ENCODE peak calls at places on chromosomes 11 and 22, in eight cellular contexts. One of them, this sample, is unnamed.

GRCh38 chr11:76791861-76792260 is 8.7 kb downstream of the TSKU start:
- DNase-seq in NCI-H345: no peak
- DNase-seq in activated gamma-delta T cell treated with Interleukin-2 at 50 U/mL for 16 hours: no peak
- DNase-seq in fibroblast of lung: peak
- DNase-seq in stromal cell of bone marrow: peak
- DNase-seq in NCI-H748 treated with DMSO at 0.1 percent for 48 hours: no peak
- DNase-seq in EL: peak
- DNase-seq in RCC 7860: no peak
- DNase-seq in this sample: no peak

GRCh38 chr11:17259931-17260499 is 16.5 kb upstream of the NUCB2 start:
- DNase-seq in NCI-H345: no peak
- DNase-seq in activated gamma-delta T cell treated with Interleukin-2 at 50 U/mL for 16 hours: no peak
- DNase-seq in fibroblast of lung: no peak
- DNase-seq in stromal cell of bone marrow: no peak
- DNase-seq in NCI-H748 treated with DMSO at 0.1 percent for 48 hours: no peak
- DNase-seq in EL: no peak
- DNase-seq in RCC 7860: no peak
- DNase-seq in this sample: no peak

GRCh38 chr11:115298613-115299012 is 205.6 kb downstream of the CADM1 start:
- DNase-seq in NCI-H345: no peak
- DNase-seq in activated gamma-delta T cell treated with Interleukin-2 at 50 U/mL for 16 hours: no peak
- DNase-seq in fibroblast of lung: no peak
- DNase-seq in stromal cell of bone marrow: no peak
- DNase-seq in NCI-H748 treated with DMSO at 0.1 percent for 48 hours: no peak
- DNase-seq in EL: no peak
- DNase-seq in RCC 7860: no peak
- DNase-seq in this sample: no peak

GRCh38 chr11:62613275-62613864 is 313 bp downstream of the ROM1 start:
- DNase-seq in NCI-H345: no peak
- DNase-seq in activated gamma-delta T cell treated with Interleukin-2 at 50 U/mL for 16 hours: no peak
- DNase-seq in fibroblast of lung: no peak
- DNase-seq in stromal cell of bone marrow: no peak
- DNase-seq in NCI-H748 treated with DMSO at 0.1 percent for 48 hours: no peak
- DNase-seq in EL: no peak
- DNase-seq in RCC 7860: no peak
- DNase-seq in this sample: no peak

GRCh38 chr11:42329930-42330555 is 870.6 kb upstream of the LRRC4C start:
- DNase-seq in NCI-H345: no peak
- DNase-seq in activated gamma-delta T cell treated with Interleukin-2 at 50 U/mL for 16 hours: no peak
- DNase-seq in fibroblast of lung: peak
- DNase-seq in stromal cell of bone marrow: no peak
- DNase-seq in NCI-H748 treated with DMSO at 0.1 percent for 48 hours: no peak
- DNase-seq in EL: no peak
- DNase-seq in RCC 7860: no peak
- DNase-seq in this sample: no peak

GRCh38 chr11:67463680-67464410 is 5.2 kb downstream of the TMEM134 start:
- DNase-seq in NCI-H345: no peak
- DNase-seq in activated gamma-delta T cell treated with Interleukin-2 at 50 U/mL for 16 hours: no peak
- DNase-seq in fibroblast of lung: peak
- DNase-seq in stromal cell of bone marrow: no peak
- DNase-seq in NCI-H748 treated with DMSO at 0.1 percent for 48 hours: no peak
- DNase-seq in EL: no peak
- DNase-seq in RCC 7860: peak
- DNase-seq in this sample: no peak

GRCh38 chr11:67022961-67023956 is at the start of gene SYT12:
- DNase-seq in NCI-H345: peak
- DNase-seq in activated gamma-delta T cell treated with Interleukin-2 at 50 U/mL for 16 hours: no peak
- DNase-seq in fibroblast of lung: peak
- DNase-seq in stromal cell of bone marrow: no peak
- DNase-seq in NCI-H748 treated with DMSO at 0.1 percent for 48 hours: no peak
- DNase-seq in EL: peak
- DNase-seq in RCC 7860: no peak
- DNase-seq in this sample: no peak

GRCh38 chr11:67368621-67369020 is 4.8 kb downstream of the CLCF1 start:
- DNase-seq in NCI-H345: no peak
- DNase-seq in activated gamma-delta T cell treated with Interleukin-2 at 50 U/mL for 16 hours: no peak
- DNase-seq in fibroblast of lung: no peak
- DNase-seq in stromal cell of bone marrow: no peak
- DNase-seq in NCI-H748 treated with DMSO at 0.1 percent for 48 hours: no peak
- DNase-seq in EL: no peak
- DNase-seq in RCC 7860: no peak
- DNase-seq in this sample: no peak

GRCh38 chr11:13595166-13595565 is 73.3 kb upstream of the FAR1 start:
- DNase-seq in NCI-H345: no peak
- DNase-seq in activated gamma-delta T cell treated with Interleukin-2 at 50 U/mL for 16 hours: no peak
- DNase-seq in fibroblast of lung: peak
- DNase-seq in stromal cell of bone marrow: peak
- DNase-seq in NCI-H748 treated with DMSO at 0.1 percent for 48 hours: no peak
- DNase-seq in EL: peak
- DNase-seq in RCC 7860: no peak
- DNase-seq in this sample: no peak

GRCh38 chr11:96168623-96169022 is 174.4 kb downstream of the MAML2 start:
- DNase-seq in NCI-H345: no peak
- DNase-seq in activated gamma-delta T cell treated with Interleukin-2 at 50 U/mL for 16 hours: no peak
- DNase-seq in fibroblast of lung: peak
- DNase-seq in stromal cell of bone marrow: peak
- DNase-seq in NCI-H748 treated with DMSO at 0.1 percent for 48 hours: no peak
- DNase-seq in EL: peak
- DNase-seq in RCC 7860: peak
- DNase-seq in this sample: no peak

GRCh38 chr22:43099095-43099494 is 9.9 kb upstream of the TTLL1 start:
- DNase-seq in NCI-H345: no peak
- DNase-seq in activated gamma-delta T cell treated with Interleukin-2 at 50 U/mL for 16 hours: no peak
- DNase-seq in fibroblast of lung: no peak
- DNase-seq in stromal cell of bone marrow: no peak
- DNase-seq in NCI-H748 treated with DMSO at 0.1 percent for 48 hours: no peak
- DNase-seq in EL: no peak
- DNase-seq in RCC 7860: no peak
- DNase-seq in this sample: no peak

GRCh38 chr11:64809781-64810241 is 540 bp downstream of the MEN1 start:
- DNase-seq in NCI-H345: peak
- DNase-seq in activated gamma-delta T cell treated with Interleukin-2 at 50 U/mL for 16 hours: no peak
- DNase-seq in fibroblast of lung: peak
- DNase-seq in stromal cell of bone marrow: no peak
- DNase-seq in NCI-H748 treated with DMSO at 0.1 percent for 48 hours: peak
- DNase-seq in EL: no peak
- DNase-seq in RCC 7860: no peak
- DNase-seq in this sample: no peak

GRCh38 chr11:69485337-69486041 is 4.0 kb downstream of the LINC01488 start:
- DNase-seq in NCI-H345: no peak
- DNase-seq in activated gamma-delta T cell treated with Interleukin-2 at 50 U/mL for 16 hours: no peak
- DNase-seq in fibroblast of lung: no peak
- DNase-seq in stromal cell of bone marrow: no peak
- DNase-seq in NCI-H748 treated with DMSO at 0.1 percent for 48 hours: no peak
- DNase-seq in EL: no peak
- DNase-seq in RCC 7860: no peak
- DNase-seq in this sample: no peak

GRCh38 chr22:49095366-49095765 is 732.3 kb downstream of the BRD1 start:
- DNase-seq in NCI-H345: no peak
- DNase-seq in activated gamma-delta T cell treated with Interleukin-2 at 50 U/mL for 16 hours: no peak
- DNase-seq in fibroblast of lung: no peak
- DNase-seq in stromal cell of bone marrow: no peak
- DNase-seq in NCI-H748 treated with DMSO at 0.1 percent for 48 hours: no peak
- DNase-seq in EL: no peak
- DNase-seq in RCC 7860: no peak
- DNase-seq in this sample: no peak

GRCh38 chr11:22930816-22931594 is 70.7 kb upstream of the CCDC179 start:
- DNase-seq in NCI-H345: no peak
- DNase-seq in activated gamma-delta T cell treated with Interleukin-2 at 50 U/mL for 16 hours: no peak
- DNase-seq in fibroblast of lung: peak
- DNase-seq in stromal cell of bone marrow: no peak
- DNase-seq in NCI-H748 treated with DMSO at 0.1 percent for 48 hours: no peak
- DNase-seq in EL: no peak
- DNase-seq in RCC 7860: no peak
- DNase-seq in this sample: no peak

GRCh38 chr22:17785185-17786184 is 11.2 kb upstream of the BID start:
- DNase-seq in NCI-H345: peak
- DNase-seq in activated gamma-delta T cell treated with Interleukin-2 at 50 U/mL for 16 hours: peak
- DNase-seq in fibroblast of lung: no peak
- DNase-seq in stromal cell of bone marrow: no peak
- DNase-seq in NCI-H748 treated with DMSO at 0.1 percent for 48 hours: no peak
- DNase-seq in EL: peak
- DNase-seq in RCC 7860: no peak
- DNase-seq in this sample: no peak

GRCh38 chr11:77428598-77428997 is 45.3 kb downstream of the PAK1 start:
- DNase-seq in NCI-H345: no peak
- DNase-seq in activated gamma-delta T cell treated with Interleukin-2 at 50 U/mL for 16 hours: no peak
- DNase-seq in fibroblast of lung: no peak
- DNase-seq in stromal cell of bone marrow: no peak
- DNase-seq in NCI-H748 treated with DMSO at 0.1 percent for 48 hours: no peak
- DNase-seq in EL: no peak
- DNase-seq in RCC 7860: no peak
- DNase-seq in this sample: no peak

GRCh38 chr11:37724305-37724704 is 1126.3 kb upstream of the RAG2 start:
- DNase-seq in NCI-H345: no peak
- DNase-seq in activated gamma-delta T cell treated with Interleukin-2 at 50 U/mL for 16 hours: no peak
- DNase-seq in fibroblast of lung: peak
- DNase-seq in stromal cell of bone marrow: no peak
- DNase-seq in NCI-H748 treated with DMSO at 0.1 percent for 48 hours: no peak
- DNase-seq in EL: no peak
- DNase-seq in RCC 7860: no peak
- DNase-seq in this sample: no peak

GRCh38 chr11:112644410-112645131 is 316.6 kb upstream of the NCAM1 start:
- DNase-seq in NCI-H345: no peak
- DNase-seq in activated gamma-delta T cell treated with Interleukin-2 at 50 U/mL for 16 hours: no peak
- DNase-seq in fibroblast of lung: no peak
- DNase-seq in stromal cell of bone marrow: no peak
- DNase-seq in NCI-H748 treated with DMSO at 0.1 percent for 48 hours: no peak
- DNase-seq in EL: no peak
- DNase-seq in RCC 7860: no peak
- DNase-seq in this sample: no peak

GRCh38 chr22:38454361-38455062 is 487 bp downstream of the KCNJ4 start:
- DNase-seq in NCI-H345: peak
- DNase-seq in activated gamma-delta T cell treated with Interleukin-2 at 50 U/mL for 16 hours: peak
- DNase-seq in fibroblast of lung: no peak
- DNase-seq in stromal cell of bone marrow: no peak
- DNase-seq in NCI-H748 treated with DMSO at 0.1 percent for 48 hours: no peak
- DNase-seq in EL: no peak
- DNase-seq in RCC 7860: no peak
- DNase-seq in this sample: no peak

GRCh38 chr11:28759311-28759710 is 651.1 kb downstream of the METTL15 start:
- DNase-seq in NCI-H345: no peak
- DNase-seq in activated gamma-delta T cell treated with Interleukin-2 at 50 U/mL for 16 hours: no peak
- DNase-seq in fibroblast of lung: peak
- DNase-seq in stromal cell of bone marrow: no peak
- DNase-seq in NCI-H748 treated with DMSO at 0.1 percent for 48 hours: no peak
- DNase-seq in EL: peak
- DNase-seq in RCC 7860: peak
- DNase-seq in this sample: no peak

GRCh38 chr11:37006563-37006962 is 408.5 kb upstream of the RAG2 start:
- DNase-seq in NCI-H345: no peak
- DNase-seq in activated gamma-delta T cell treated with Interleukin-2 at 50 U/mL for 16 hours: no peak
- DNase-seq in fibroblast of lung: no peak
- DNase-seq in stromal cell of bone marrow: no peak
- DNase-seq in NCI-H748 treated with DMSO at 0.1 percent for 48 hours: no peak
- DNase-seq in EL: no peak
- DNase-seq in RCC 7860: no peak
- DNase-seq in this sample: no peak

GRCh38 chr11:112025682-112026081 is 474 bp downstream of the DLAT start:
- DNase-seq in NCI-H345: peak
- DNase-seq in activated gamma-delta T cell treated with Interleukin-2 at 50 U/mL for 16 hours: no peak
- DNase-seq in fibroblast of lung: peak
- DNase-seq in stromal cell of bone marrow: no peak
- DNase-seq in NCI-H748 treated with DMSO at 0.1 percent for 48 hours: no peak
- DNase-seq in EL: peak
- DNase-seq in RCC 7860: peak
- DNase-seq in this sample: no peak

GRCh38 chr11:4418403-4418802 is 24.9 kb upstream of the TRIM21 start:
- DNase-seq in NCI-H345: no peak
- DNase-seq in activated gamma-delta T cell treated with Interleukin-2 at 50 U/mL for 16 hours: no peak
- DNase-seq in fibroblast of lung: no peak
- DNase-seq in stromal cell of bone marrow: no peak
- DNase-seq in NCI-H748 treated with DMSO at 0.1 percent for 48 hours: no peak
- DNase-seq in EL: no peak
- DNase-seq in RCC 7860: no peak
- DNase-seq in this sample: no peak

GRCh38 chr11:131924446-131925240 is 554.2 kb downstream of the NTM start:
- DNase-seq in NCI-H345: no peak
- DNase-seq in activated gamma-delta T cell treated with Interleukin-2 at 50 U/mL for 16 hours: no peak
- DNase-seq in fibroblast of lung: peak
- DNase-seq in stromal cell of bone marrow: no peak
- DNase-seq in NCI-H748 treated with DMSO at 0.1 percent for 48 hours: no peak
- DNase-seq in EL: peak
- DNase-seq in RCC 7860: peak
- DNase-seq in this sample: no peak

GRCh38 chr11:27642954-27643353 is 57.3 kb downstream of the BDNF start:
- DNase-seq in NCI-H345: no peak
- DNase-seq in activated gamma-delta T cell treated with Interleukin-2 at 50 U/mL for 16 hours: no peak
- DNase-seq in fibroblast of lung: no peak
- DNase-seq in stromal cell of bone marrow: no peak
- DNase-seq in NCI-H748 treated with DMSO at 0.1 percent for 48 hours: no peak
- DNase-seq in EL: no peak
- DNase-seq in RCC 7860: no peak
- DNase-seq in this sample: no peak

GRCh38 chr22:41880653-41881052 is 34.2 kb downstream of the SHISA8 start:
- DNase-seq in NCI-H345: no peak
- DNase-seq in activated gamma-delta T cell treated with Interleukin-2 at 50 U/mL for 16 hours: no peak
- DNase-seq in fibroblast of lung: no peak
- DNase-seq in stromal cell of bone marrow: no peak
- DNase-seq in NCI-H748 treated with DMSO at 0.1 percent for 48 hours: no peak
- DNase-seq in EL: no peak
- DNase-seq in RCC 7860: no peak
- DNase-seq in this sample: no peak

GRCh38 chr11:120883404-120884135 is 140.3 kb upstream of the TBCEL start:
- DNase-seq in NCI-H345: no peak
- DNase-seq in activated gamma-delta T cell treated with Interleukin-2 at 50 U/mL for 16 hours: no peak
- DNase-seq in fibroblast of lung: peak
- DNase-seq in stromal cell of bone marrow: peak
- DNase-seq in NCI-H748 treated with DMSO at 0.1 percent for 48 hours: no peak
- DNase-seq in EL: peak
- DNase-seq in RCC 7860: no peak
- DNase-seq in this sample: no peak

GRCh38 chr11:68749061-68749491 is 2.2 kb downstream of the TESMIN start:
- DNase-seq in NCI-H345: no peak
- DNase-seq in activated gamma-delta T cell treated with Interleukin-2 at 50 U/mL for 16 hours: no peak
- DNase-seq in fibroblast of lung: peak
- DNase-seq in stromal cell of bone marrow: no peak
- DNase-seq in NCI-H748 treated with DMSO at 0.1 percent for 48 hours: no peak
- DNase-seq in EL: no peak
- DNase-seq in RCC 7860: no peak
- DNase-seq in this sample: no peak

GRCh38 chr11:109309153-109309552 is 112.8 kb upstream of the C11orf87 start:
- DNase-seq in NCI-H345: peak
- DNase-seq in activated gamma-delta T cell treated with Interleukin-2 at 50 U/mL for 16 hours: no peak
- DNase-seq in fibroblast of lung: peak
- DNase-seq in stromal cell of bone marrow: no peak
- DNase-seq in NCI-H748 treated with DMSO at 0.1 percent for 48 hours: peak
- DNase-seq in EL: peak
- DNase-seq in RCC 7860: peak
- DNase-seq in this sample: no peak

GRCh38 chr11:46611526-46612304 is 5.3 kb downstream of the HARBI1 start:
- DNase-seq in NCI-H345: no peak
- DNase-seq in activated gamma-delta T cell treated with Interleukin-2 at 50 U/mL for 16 hours: no peak
- DNase-seq in fibroblast of lung: no peak
- DNase-seq in stromal cell of bone marrow: no peak
- DNase-seq in NCI-H748 treated with DMSO at 0.1 percent for 48 hours: no peak
- DNase-seq in EL: no peak
- DNase-seq in RCC 7860: no peak
- DNase-seq in this sample: no peak

GRCh38 chr11:117851852-117852251 is 24.6 kb downstream of the FXYD6 start:
- DNase-seq in NCI-H345: no peak
- DNase-seq in activated gamma-delta T cell treated with Interleukin-2 at 50 U/mL for 16 hours: no peak
- DNase-seq in fibroblast of lung: peak
- DNase-seq in stromal cell of bone marrow: no peak
- DNase-seq in NCI-H748 treated with DMSO at 0.1 percent for 48 hours: no peak
- DNase-seq in EL: no peak
- DNase-seq in RCC 7860: no peak
- DNase-seq in this sample: no peak

GRCh38 chr11:111777094-111778046 is 11.2 kb upstream of the PPP2R1B start:
- DNase-seq in NCI-H345: peak
- DNase-seq in activated gamma-delta T cell treated with Interleukin-2 at 50 U/mL for 16 hours: peak
- DNase-seq in fibroblast of lung: peak
- DNase-seq in stromal cell of bone marrow: peak
- DNase-seq in NCI-H748 treated with DMSO at 0.1 percent for 48 hours: peak
- DNase-seq in EL: peak
- DNase-seq in RCC 7860: peak
- DNase-seq in this sample: peak

GRCh38 chr22:39463931-39464390 is 7.1 kb downstream of the MGAT3 start:
- DNase-seq in NCI-H345: no peak
- DNase-seq in activated gamma-delta T cell treated with Interleukin-2 at 50 U/mL for 16 hours: no peak
- DNase-seq in fibroblast of lung: no peak
- DNase-seq in stromal cell of bone marrow: no peak
- DNase-seq in NCI-H748 treated with DMSO at 0.1 percent for 48 hours: no peak
- DNase-seq in EL: peak
- DNase-seq in RCC 7860: no peak
- DNase-seq in this sample: no peak